ENCODE peak calls at places on chromosomes 3 and 15, in six cellular contexts. One of them, this sample, is unnamed.

GRCh38 chr3:155908086-155908485 is 37.6 kb downstream of the GMPS start:
- DNase-seq in body of pancreas: no peak
- DNase-seq in spleen: no peak
- DNase-seq in gastrocnemius medialis: no peak
- DNase-seq in breast epithelium: no peak
- DNase-seq in A549: no peak
- DNase-seq in this sample: no peak

GRCh38 chr3:8069471-8069870 is 432.2 kb upstream of the LMCD1 start:
- DNase-seq in gastrocnemius medialis: no peak
- DNase-seq in breast epithelium: no peak
- DNase-seq in spleen: no peak
- DNase-seq in body of pancreas: peak; percentile 15
- DNase-seq in A549: no peak
- DNase-seq in this sample: no peak

GRCh38 chr15:75647370-75648155 is at the start of gene SNX33:
- DNase-seq in body of pancreas: peak; percentile 88
- DNase-seq in spleen: peak; percentile 89
- DNase-seq in gastrocnemius medialis: peak; percentile 38
- DNase-seq in A549: peak; percentile 81
- DNase-seq in breast epithelium: peak; percentile 63
- DNase-seq in this sample: peak; percentile 95

GRCh38 chr3:151293127-151293526 is 14.8 kb upstream of the P2RY14 start:
- DNase-seq in spleen: no peak
- DNase-seq in body of pancreas: no peak
- DNase-seq in breast epithelium: no peak
- DNase-seq in A549: no peak
- DNase-seq in gastrocnemius medialis: no peak
- DNase-seq in this sample: no peak

GRCh38 chr15:22980189-22981136 is at the start of gene CYFIP1:
- DNase-seq in spleen: peak; percentile 88
- DNase-seq in breast epithelium: peak; percentile 73
- DNase-seq in gastrocnemius medialis: peak; percentile 62
- DNase-seq in body of pancreas: peak; percentile 91
- DNase-seq in A549: peak; percentile 84
- DNase-seq in this sample: peak; percentile 79

GRCh38 chr3:99013077-99013476 is 111.6 kb upstream of the DCBLD2 start:
- DNase-seq in spleen: no peak
- DNase-seq in breast epithelium: no peak
- DNase-seq in gastrocnemius medialis: no peak
- DNase-seq in body of pancreas: no peak
- DNase-seq in A549: no peak
- DNase-seq in this sample: no peak

GRCh38 chr15:35206060-35206675 is 121.1 kb upstream of the NANOGP8 start:
- DNase-seq in body of pancreas: no peak
- DNase-seq in gastrocnemius medialis: no peak
- DNase-seq in A549: peak; percentile 55
- DNase-seq in spleen: no peak
- DNase-seq in breast epithelium: no peak
- DNase-seq in this sample: no peak

GRCh38 chr15:45187894-45188830 is at the start of gene SHF:
- DNase-seq in gastrocnemius medialis: no peak
- DNase-seq in breast epithelium: peak; percentile 63
- DNase-seq in spleen: peak; percentile 89
- DNase-seq in body of pancreas: peak; percentile 61
- DNase-seq in A549: peak; percentile 18
- DNase-seq in this sample: no peak

GRCh38 chr15:82624008-82624407 is 23.2 kb downstream of the CPEB1 start:
- DNase-seq in spleen: no peak
- DNase-seq in body of pancreas: no peak
- DNase-seq in breast epithelium: no peak
- DNase-seq in A549: no peak
- DNase-seq in gastrocnemius medialis: no peak
- DNase-seq in this sample: no peak

GRCh38 chr15:70524470-70524869 is 238.9 kb downstream of the UACA start:
- DNase-seq in body of pancreas: no peak
- DNase-seq in spleen: peak; percentile 24
- DNase-seq in A549: no peak
- DNase-seq in breast epithelium: no peak
- DNase-seq in gastrocnemius medialis: no peak
- DNase-seq in this sample: peak; percentile 63

GRCh38 chr3:9881440-9881839 is 1.4 kb upstream of the CIDEC start:
- DNase-seq in breast epithelium: no peak
- DNase-seq in A549: no peak
- DNase-seq in spleen: no peak
- DNase-seq in gastrocnemius medialis: no peak
- DNase-seq in body of pancreas: no peak
- DNase-seq in this sample: no peak

GRCh38 chr15:101723874-101724674 is at the start of gene TARS3:
- DNase-seq in spleen: peak; percentile 99
- DNase-seq in A549: peak; percentile 94
- DNase-seq in gastrocnemius medialis: peak; percentile 95
- DNase-seq in body of pancreas: peak; percentile 97
- DNase-seq in breast epithelium: peak; percentile 89
- DNase-seq in this sample: peak; percentile 99

GRCh38 chr3:50604110-50604621 is 7.4 kb downstream of the CISH start:
- DNase-seq in spleen: no peak
- DNase-seq in A549: no peak
- DNase-seq in body of pancreas: no peak
- DNase-seq in gastrocnemius medialis: no peak
- DNase-seq in breast epithelium: no peak
- DNase-seq in this sample: no peak

GRCh38 chr15:43441316-43441715 is 51.6 kb downstream of the TP53BP1 start:
- DNase-seq in A549: peak; percentile 37
- DNase-seq in breast epithelium: no peak
- DNase-seq in body of pancreas: no peak
- DNase-seq in gastrocnemius medialis: no peak
- DNase-seq in spleen: no peak
- DNase-seq in this sample: no peak

GRCh38 chr3:68943753-68944500 is 11.6 kb upstream of the TAFA4 start:
- DNase-seq in body of pancreas: no peak
- DNase-seq in spleen: no peak
- DNase-seq in A549: no peak
- DNase-seq in gastrocnemius medialis: no peak
- DNase-seq in breast epithelium: no peak
- DNase-seq in this sample: no peak

GRCh38 chr3:158381274-158381868 is 189.6 kb upstream of the MLF1 start:
- DNase-seq in gastrocnemius medialis: no peak
- DNase-seq in A549: no peak
- DNase-seq in spleen: no peak
- DNase-seq in breast epithelium: no peak
- DNase-seq in body of pancreas: no peak
- DNase-seq in this sample: no peak

GRCh38 chr3:57043518-57043917 is 16.9 kb upstream of the SPATA12 start:
- DNase-seq in gastrocnemius medialis: no peak
- DNase-seq in A549: no peak
- DNase-seq in spleen: peak; percentile 1
- DNase-seq in breast epithelium: no peak
- DNase-seq in body of pancreas: no peak
- DNase-seq in this sample: no peak

GRCh38 chr3:190101320-190102117 is 19.2 kb downstream of the P3H2 start:
- DNase-seq in body of pancreas: no peak
- DNase-seq in A549: no peak
- DNase-seq in gastrocnemius medialis: no peak
- DNase-seq in spleen: no peak
- DNase-seq in breast epithelium: no peak
- DNase-seq in this sample: no peak

DNA sequence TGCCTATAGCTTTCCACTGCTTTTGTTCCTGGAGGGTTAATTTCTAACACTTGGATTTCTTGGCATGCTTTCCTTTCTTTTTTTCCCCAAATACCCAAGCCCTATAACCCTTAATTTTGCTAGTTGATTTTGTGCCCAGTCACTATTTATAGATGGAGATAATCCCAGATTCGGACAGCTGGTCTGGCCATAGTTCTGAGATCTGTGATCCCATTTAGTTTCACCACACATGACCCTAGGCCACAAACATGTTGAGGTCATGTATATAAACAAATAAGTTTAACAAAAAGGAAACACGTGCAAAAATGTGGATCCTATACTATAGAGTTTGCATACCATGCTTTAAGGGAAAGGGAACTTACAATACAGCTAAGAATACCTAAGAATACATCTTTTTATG is 111.4 kb downstream of the ZMAT3 start:
- DNase-seq in A549: no peak
- DNase-seq in breast epithelium: no peak
- DNase-seq in gastrocnemius medialis: no peak
- DNase-seq in body of pancreas: no peak
- DNase-seq in spleen: no peak
- DNase-seq in this sample: no peak
- TF ChIP-seq CTCF in A549: no peak
- TF ChIP-seq CTCF in breast epithelium: no peak
- TF ChIP-seq CTCF in gastrocnemius medialis: no peak
- TF ChIP-seq CTCF in body of pancreas: no peak
- TF ChIP-seq CTCF in spleen: no peak
- TF ChIP-seq CTCF in this sample: no peak

GRCh38 chr15:65870889-65871533 is 1.7 kb downstream of the RAB11A start:
- DNase-seq in breast epithelium: no peak
- DNase-seq in spleen: no peak
- DNase-seq in gastrocnemius medialis: no peak
- DNase-seq in body of pancreas: no peak
- DNase-seq in A549: peak; percentile 69
- DNase-seq in this sample: no peak
- TF ChIP-seq POLR2A in breast epithelium: no peak
- TF ChIP-seq POLR2A in spleen: no peak
- TF ChIP-seq POLR2A in gastrocnemius medialis: no peak
- TF ChIP-seq POLR2A in body of pancreas: no peak
- TF ChIP-seq POLR2A in A549: no peak
- TF ChIP-seq POLR2A in this sample: no peak

GRCh38 chr3:94873751-94874150 is 810.9 kb downstream of the NSUN3 start:
- DNase-seq in gastrocnemius medialis: no peak
- DNase-seq in A549: no peak
- DNase-seq in breast epithelium: no peak
- DNase-seq in spleen: no peak
- DNase-seq in body of pancreas: no peak
- DNase-seq in this sample: no peak

GRCh38 chr3:94875149-94875548 is 812.3 kb downstream of the NSUN3 start:
- DNase-seq in spleen: no peak
- DNase-seq in body of pancreas: no peak
- DNase-seq in gastrocnemius medialis: no peak
- DNase-seq in breast epithelium: no peak
- DNase-seq in A549: no peak
- DNase-seq in this sample: no peak
- H3K4me3 ChIP-seq in spleen: no peak overlapping the region
- H3K4me3 ChIP-seq in body of pancreas: no peak overlapping the region
- H3K4me3 ChIP-seq in gastrocnemius medialis: no peak overlapping the region
- H3K4me3 ChIP-seq in breast epithelium: no peak overlapping the region
- H3K4me3 ChIP-seq in A549: no peak overlapping the region
- H3K4me3 ChIP-seq in this sample: no peak overlapping the region

GRCh38 chr3:4222574-4222973 is 80.6 kb upstream of the SETMAR start:
- DNase-seq in body of pancreas: no peak
- DNase-seq in spleen: no peak
- DNase-seq in breast epithelium: no peak
- DNase-seq in A549: no peak
- DNase-seq in gastrocnemius medialis: no peak
- DNase-seq in this sample: no peak
- TF ChIP-seq CTCF in body of pancreas: no peak
- TF ChIP-seq CTCF in spleen: no peak
- TF ChIP-seq CTCF in breast epithelium: no peak
- TF ChIP-seq CTCF in A549: no peak
- TF ChIP-seq CTCF in gastrocnemius medialis: no peak
- TF ChIP-seq CTCF in this sample: no peak

GRCh38 chr3:183884437-183885296 is at the start of gene PARL:
- DNase-seq in breast epithelium: peak; percentile 92
- DNase-seq in gastrocnemius medialis: peak; percentile 93
- DNase-seq in body of pancreas: peak; percentile 97
- DNase-seq in A549: peak; percentile 89
- DNase-seq in spleen: peak; percentile 100
- DNase-seq in this sample: peak; percentile 99
- TF ChIP-seq POLR2A in breast epithelium: no peak
- TF ChIP-seq POLR2A in gastrocnemius medialis: peak; percentile 43
- TF ChIP-seq POLR2A in body of pancreas: peak; percentile 84
- TF ChIP-seq POLR2A in A549: peak; percentile 86
- TF ChIP-seq POLR2A in spleen: no peak
- TF ChIP-seq POLR2A in this sample: no peak

DNA sequence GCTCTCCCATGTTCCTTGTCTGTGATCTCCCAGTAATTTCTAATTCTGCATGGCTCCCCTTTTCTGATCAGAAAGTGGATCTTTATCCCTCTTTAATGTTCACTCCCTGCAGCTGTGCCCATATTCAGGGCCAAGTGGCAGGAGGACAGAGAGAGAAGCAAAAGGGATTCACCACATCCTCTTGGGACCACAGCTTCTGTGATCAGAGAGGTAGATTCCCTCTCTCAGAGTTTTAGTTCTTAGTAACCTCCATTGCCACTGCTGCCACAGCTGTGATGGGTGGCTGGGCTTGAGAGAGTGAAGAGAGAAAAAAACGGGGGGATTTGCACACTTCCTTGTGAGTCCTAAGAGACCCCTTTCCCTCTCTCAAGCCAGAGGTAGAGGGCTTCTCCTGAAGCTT is 49.2 kb downstream of the GLCE start:
- DNase-seq in body of pancreas: no peak
- DNase-seq in gastrocnemius medialis: no peak
- DNase-seq in spleen: no peak
- DNase-seq in A549: no peak
- DNase-seq in breast epithelium: no peak
- DNase-seq in this sample: no peak
- H3K4me3 ChIP-seq in body of pancreas: no peak overlapping the region
- H3K4me3 ChIP-seq in gastrocnemius medialis: no peak overlapping the region
- H3K4me3 ChIP-seq in spleen: no peak overlapping the region
- H3K4me3 ChIP-seq in A549: no peak overlapping the region
- H3K4me3 ChIP-seq in breast epithelium: no peak overlapping the region
- H3K4me3 ChIP-seq in this sample: no peak overlapping the region

DNA sequence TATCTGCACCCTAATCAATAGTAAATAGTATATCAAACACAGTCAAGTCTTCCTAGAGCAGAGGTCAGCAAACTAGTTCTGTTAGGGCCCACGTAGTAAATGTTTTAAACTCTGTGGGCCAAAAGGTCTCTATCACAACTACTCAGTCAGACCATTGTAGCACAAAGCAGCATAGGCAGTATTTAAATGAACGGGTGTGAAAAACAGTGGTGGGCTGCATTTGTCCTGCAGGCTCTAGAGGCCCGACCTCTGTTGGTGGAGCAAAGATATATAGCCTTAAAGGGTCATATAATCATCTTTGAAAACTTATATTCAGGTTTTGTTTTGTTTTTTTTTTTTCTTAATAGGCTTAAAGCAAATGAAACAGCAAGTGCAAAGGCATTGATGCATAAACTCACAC is 326.4 kb upstream of the TRIM42 start:
- DNase-seq in A549: no peak
- DNase-seq in spleen: no peak
- DNase-seq in gastrocnemius medialis: no peak
- DNase-seq in breast epithelium: no peak
- DNase-seq in body of pancreas: no peak
- DNase-seq in this sample: no peak
- TF ChIP-seq CTCF in A549: no peak
- TF ChIP-seq CTCF in spleen: no peak
- TF ChIP-seq CTCF in gastrocnemius medialis: no peak
- TF ChIP-seq CTCF in breast epithelium: no peak
- TF ChIP-seq CTCF in body of pancreas: no peak
- TF ChIP-seq CTCF in this sample: no peak

DNA sequence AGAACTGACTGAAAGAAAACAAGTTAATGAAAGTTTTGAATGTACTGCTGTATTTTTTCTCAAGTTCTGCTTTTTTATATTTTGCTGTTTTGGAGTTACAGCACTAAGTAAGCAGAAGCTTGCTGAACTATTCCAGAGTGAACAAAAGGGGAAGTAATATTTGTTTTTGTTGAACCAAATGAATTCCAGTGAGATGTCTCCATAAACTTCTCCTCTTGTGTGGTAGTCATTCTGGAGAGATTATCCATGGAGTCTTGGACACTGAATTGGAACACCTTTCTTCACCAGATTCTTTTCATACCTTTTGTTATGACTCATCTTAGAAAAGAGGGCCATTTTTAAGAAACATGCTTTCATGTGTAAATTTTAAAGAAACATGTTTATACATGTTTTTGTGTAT is 8.8 kb downstream of the ANKUB1 start:
- DNase-seq in spleen: no peak
- DNase-seq in breast epithelium: no peak
- DNase-seq in body of pancreas: no peak
- DNase-seq in gastrocnemius medialis: no peak
- DNase-seq in A549: peak; percentile 42
- DNase-seq in this sample: no peak
- TF ChIP-seq POLR2A in spleen: no peak
- TF ChIP-seq POLR2A in breast epithelium: no peak
- TF ChIP-seq POLR2A in body of pancreas: no peak
- TF ChIP-seq POLR2A in gastrocnemius medialis: no peak
- TF ChIP-seq POLR2A in A549: no peak
- TF ChIP-seq POLR2A in this sample: no peak

This sample was measured in lower leg skin.